ENCODE peak calls at places on chromosome X, in six cellular contexts. One of them, this sample, is unnamed.

GRCh38 chrX:39856472-39857121 is 241.2 kb downstream of the BCOR start:
- DNase-seq in ureter: no peak
- DNase-seq in OCI-LY7: no peak
- DNase-seq in NCI-H774: no peak
- DNase-seq in iris pigment epithelial cell: no peak
- DNase-seq in GM13977: no peak
- DNase-seq in this sample: no peak

GRCh38 chrX:15882704-15883539 is 28.3 kb upstream of the AP1S2 start:
- DNase-seq in GM13977: no peak
- DNase-seq in iris pigment epithelial cell: peak; percentile 11
- DNase-seq in ureter: no peak
- DNase-seq in OCI-LY7: peak; percentile 26
- DNase-seq in NCI-H774: no peak
- DNase-seq in this sample: no peak

GRCh38 chrX:153764786-153765137 is 713 bp downstream of the PLXNB3 start:
- DNase-seq in ureter: no peak
- DNase-seq in GM13977: no peak
- DNase-seq in NCI-H774: no peak
- DNase-seq in OCI-LY7: no peak
- DNase-seq in iris pigment epithelial cell: no peak
- DNase-seq in this sample: no peak

GRCh38 chrX:48905090-48905790 is 6.2 kb downstream of the SLC35A2 start:
- DNase-seq in iris pigment epithelial cell: no peak
- DNase-seq in GM13977: no peak
- DNase-seq in NCI-H774: no peak
- DNase-seq in OCI-LY7: no peak
- DNase-seq in ureter: no peak
- DNase-seq in this sample: no peak

GRCh38 chrX:111095974-111096870 is at the start of gene PAK3:
- DNase-seq in GM13977: peak; percentile 26
- DNase-seq in ureter: peak; percentile 45
- DNase-seq in OCI-LY7: no peak
- DNase-seq in iris pigment epithelial cell: peak; percentile 70
- DNase-seq in NCI-H774: peak; percentile 77
- DNase-seq in this sample: no peak

GRCh38 chrX:112636288-112636687 is 43.5 kb downstream of the LHFPL1 start:
- DNase-seq in iris pigment epithelial cell: peak; percentile 49
- DNase-seq in OCI-LY7: no peak
- DNase-seq in NCI-H774: no peak
- DNase-seq in ureter: no peak
- DNase-seq in GM13977: no peak
- DNase-seq in this sample: no peak

GRCh38 chrX:133495464-133496391 is 80.4 kb upstream of the GPC4 start:
- DNase-seq in OCI-LY7: no peak
- DNase-seq in ureter: peak; percentile 51
- DNase-seq in iris pigment epithelial cell: peak; percentile 7
- DNase-seq in NCI-H774: no peak
- DNase-seq in GM13977: no peak
- DNase-seq in this sample: no peak

GRCh38 chrX:9562851-9563250 is 98.0 kb downstream of the TBL1X start:
- DNase-seq in iris pigment epithelial cell: peak; percentile 95
- DNase-seq in OCI-LY7: no peak
- DNase-seq in ureter: no peak
- DNase-seq in GM13977: no peak
- DNase-seq in NCI-H774: no peak
- DNase-seq in this sample: no peak

GRCh38 chrX:151688695-151689094 is 6.6 kb upstream of the PRRG3 start:
- DNase-seq in iris pigment epithelial cell: no peak
- DNase-seq in ureter: peak; percentile 24
- DNase-seq in OCI-LY7: no peak
- DNase-seq in GM13977: no peak
- DNase-seq in NCI-H774: no peak
- DNase-seq in this sample: no peak

GRCh38 chrX:29687687-29688086 is 527.7 kb upstream of the MAGEB2 start:
- DNase-seq in OCI-LY7: no peak
- DNase-seq in ureter: no peak
- DNase-seq in iris pigment epithelial cell: peak; percentile 82
- DNase-seq in GM13977: no peak
- DNase-seq in NCI-H774: no peak
- DNase-seq in this sample: no peak

GRCh38 chrX:96464880-96465558 is 219.6 kb upstream of the DIAPH2 start:
- DNase-seq in NCI-H774: no peak
- DNase-seq in OCI-LY7: no peak
- DNase-seq in ureter: no peak
- DNase-seq in iris pigment epithelial cell: no peak
- DNase-seq in GM13977: no peak
- DNase-seq in this sample: no peak

GRCh38 chrX:149877636-149878035 is 3.3 kb upstream of the MAGEA8 start:
- DNase-seq in GM13977: no peak
- DNase-seq in NCI-H774: no peak
- DNase-seq in OCI-LY7: no peak
- DNase-seq in iris pigment epithelial cell: peak; percentile 10
- DNase-seq in ureter: no peak
- DNase-seq in this sample: no peak

GRCh38 chrX:130793966-130794365 is 109.0 kb downstream of the ENOX2 start:
- DNase-seq in ureter: no peak
- DNase-seq in OCI-LY7: no peak
- DNase-seq in iris pigment epithelial cell: peak; percentile 3
- DNase-seq in GM13977: no peak
- DNase-seq in NCI-H774: peak; percentile 37
- DNase-seq in this sample: no peak

GRCh38 chrX:52346462-52347165 is 22.2 kb upstream of the XAGE2 start:
- DNase-seq in OCI-LY7: no peak
- DNase-seq in iris pigment epithelial cell: no peak
- DNase-seq in GM13977: no peak
- DNase-seq in NCI-H774: no peak
- DNase-seq in ureter: no peak
- DNase-seq in this sample: no peak

GRCh38 chrX:11461181-11462001 is 168.2 kb downstream of the AMELX start:
- DNase-seq in GM13977: no peak
- DNase-seq in OCI-LY7: no peak
- DNase-seq in iris pigment epithelial cell: peak; percentile 80
- DNase-seq in ureter: no peak
- DNase-seq in NCI-H774: no peak
- DNase-seq in this sample: no peak

GRCh38 chrX:86171366-86171765 is 23.1 kb downstream of the DACH2 start:
- DNase-seq in ureter: no peak
- DNase-seq in GM13977: no peak
- DNase-seq in OCI-LY7: peak; percentile 11
- DNase-seq in NCI-H774: no peak
- DNase-seq in iris pigment epithelial cell: peak; percentile 52
- DNase-seq in this sample: peak; percentile 16

This sample was measured in Jurkat, Clone E6-1.